ENCODE peak calls at places on chromosomes 1 and 21, in five cellular contexts. F is tibial artery; E is GM23248; J is CD8-positive, alpha-beta memory T cell; U is SK-N-SH. R is an unnamed sample.

GRCh38 chr1:29761159-29761928 is 525.0 kb downstream of the PTPRU start:
- DNase-seq in E (no peak), J (no peak), U (no peak), F (no peak), R (peak; percentile 0)

GRCh38 chr1:208528577-208529240 is 284.5 kb upstream of the PLXNA2 start:
- DNase-seq in J (no peak), U (no peak), F (no peak), E (no peak), R (no peak)

GRCh38 chr1:43270421-43271095 is 775 bp downstream of the TMEM125 start:
- DNase-seq in U (peak; percentile 17), J (no peak), F (no peak), E (peak; percentile 8), R (no peak)

GRCh38 chr21:44736291-44737004 is 25.1 kb upstream of the TSPEAR start:
- DNase-seq in J (no peak), F (no peak), U (no peak), E (no peak), R (no peak)

GRCh38 chr1:53048960-53049573 is 12.9 kb upstream of the PODN start:
- DNase-seq in F (no peak), J (no peak), U (no peak), E (no peak), R (peak; percentile 36)

GRCh38 chr1:168138134-168138533 is 1.4 kb upstream of the GPR161 start:
- DNase-seq in J (no peak), F (no peak), U (no peak), E (peak; percentile 74), R (no peak)

GRCh38 chr1:54376085-54377039 is 29.8 kb downstream of the SSBP3 start:
- DNase-seq in U (no peak), F (no peak), E (no peak), J (no peak), R (peak; percentile 71)

GRCh38 chr1:235069577-235070563 is 58.8 kb downstream of the TOMM20 start:
- DNase-seq in J (no peak), U (no peak), E (peak; percentile 98), F (peak; percentile 76), R (no peak)

GRCh38 chr1:164087893-164088292 is 471.1 kb upstream of the PBX1 start:
- DNase-seq in F (no peak), J (no peak), U (no peak), E (peak; percentile 2), R (no peak)

GRCh38 chr1:34695580-34695979 is 59.3 kb upstream of the GJB5 start:
- DNase-seq in U (peak; percentile 52), F (no peak), J (no peak), E (no peak), R (no peak)

GRCh38 chr1:99218572-99218971 is 45.7 kb upstream of the PLPPR4 start:
- DNase-seq in U (no peak), F (no peak), E (no peak), J (no peak), R (no peak)

GRCh38 chr1:40704817-40705733 is 13.6 kb downstream of the NFYC start:
- DNase-seq in U (no peak), F (no peak), E (no peak), J (no peak), R (no peak)

GRCh38 chr1:207186503-207186902 is 82.5 kb downstream of the C4BPA start:
- DNase-seq in E (peak; percentile 9), J (no peak), F (no peak), U (no peak), R (no peak)

GRCh38 chr1:231612393-231613089 is 14.0 kb upstream of the DISC1 start:
- DNase-seq in U (no peak), F (no peak), E (no peak), J (peak; percentile 62), R (no peak)

GRCh38 chr1:230572121-230573083 is 69.9 kb upstream of the COG2 start:
- DNase-seq in J (no peak), U (no peak), F (no peak), E (peak; percentile 5), R (no peak)

GRCh38 chr1:40665335-40666171 is at the start of gene RIMS3:
- DNase-seq in E (peak; percentile 81), F (peak; percentile 63), U (peak; percentile 97), J (peak; percentile 78), R (peak; percentile 78)

GRCh38 chr1:173050865-173051264 is at the start of gene TNFSF18:
- DNase-seq in U (no peak), F (no peak), J (no peak), E (no peak), R (no peak)

GRCh38 chr1:92879316-92879968 is 47.6 kb downstream of the RPL5 start:
- DNase-seq in J (no peak), E (no peak), U (peak; percentile 27), F (no peak), R (no peak)

GRCh38 chr1:52904590-52905375 is 16.8 kb downstream of the ECHDC2 start:
- DNase-seq in U (peak; percentile 88), E (peak; percentile 57), F (no peak), J (peak; percentile 23), R (peak; percentile 86)

GRCh38 chr1:193700710-193701355 is 514.4 kb upstream of the B3GALT2 start:
- DNase-seq in U (no peak), J (no peak), E (peak; percentile 66), F (no peak), R (no peak)

DNA sequence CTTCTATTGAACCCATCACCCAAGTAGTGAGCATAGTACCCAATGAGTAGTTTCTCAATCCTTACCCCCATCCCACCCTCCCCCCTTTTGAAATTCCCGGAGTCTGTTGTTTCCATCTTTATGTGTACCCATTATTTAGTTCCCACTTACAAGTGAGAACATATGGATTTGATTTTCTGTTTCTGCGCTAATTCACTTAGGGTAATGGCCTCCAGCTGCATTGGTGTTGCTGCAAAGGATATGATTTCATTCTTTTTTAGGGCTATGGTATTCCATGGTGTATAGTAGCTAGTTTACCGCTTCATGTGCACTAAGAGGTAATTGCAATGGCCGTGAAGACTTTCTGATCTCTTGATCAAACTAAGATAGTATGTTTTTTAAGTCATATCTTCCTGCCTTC is 107.5 kb upstream of the SERTAD4 start:
- DNase-seq in U (peak; percentile 26), E (peak; percentile 33), F (no peak), J (no peak), R (no peak)
- H3K4me3 ChIP-seq in U (no peak overlapping the region), E (no peak overlapping the region), F (no peak overlapping the region), J (no peak overlapping the region), R (no peak overlapping the region)

DNA sequence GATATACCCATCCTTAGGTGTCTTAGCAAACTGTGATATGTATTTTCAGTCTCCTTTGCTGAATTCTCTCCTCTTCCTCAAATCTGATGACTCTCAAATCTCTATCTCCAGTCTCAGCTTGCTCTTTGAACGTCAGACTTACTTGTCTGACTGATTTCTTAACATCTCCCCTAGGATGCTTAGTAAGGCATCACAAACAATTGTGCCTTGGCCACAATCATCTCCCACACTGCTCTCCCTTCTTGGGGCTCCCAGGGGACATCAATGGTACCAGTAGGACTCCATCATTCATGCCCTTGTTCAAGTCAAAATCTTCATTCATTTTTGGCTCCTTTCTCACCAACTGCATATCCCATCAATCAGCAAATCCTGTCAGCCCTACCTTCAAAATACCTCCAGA is 42.0 kb downstream of the GNG12 start:
- DNase-seq in E (peak; percentile 75), U (no peak), F (no peak), J (no peak), R (no peak)
- H3K4me3 ChIP-seq in E (peak overlapping the region; percentile 48), U (peak overlapping the region; percentile 36), F (no peak overlapping the region), J (no peak overlapping the region), R (no peak overlapping the region)

GRCh38 chr1:192493584-192493983 is 82.0 kb upstream of the RGS1 start:
- DNase-seq in F (no peak), E (no peak), U (no peak), J (no peak), R (no peak)
- H3K4me3 ChIP-seq in F (no peak overlapping the region), E (no peak overlapping the region), U (no peak overlapping the region), J (no peak overlapping the region), R (no peak overlapping the region)

GRCh38 chr1:41915786-41916571 is 2.7 kb downstream of the HIVEP3 start:
- DNase-seq in J (no peak), F (no peak), U (no peak), E (no peak), R (no peak)
- H3K4me3 ChIP-seq in J (peak overlapping the region; percentile 7), F (no peak overlapping the region), U (no peak overlapping the region), E (no peak overlapping the region), R (no peak overlapping the region)

GRCh38 chr21:31343030-31343510 is 991 bp downstream of the TIAM1 start:
- DNase-seq in E (peak; percentile 11), J (peak; percentile 5), F (no peak), U (no peak), R (no peak)
- H3K4me3 ChIP-seq in E (peak overlapping the region; percentile 86), J (peak overlapping the region; percentile 55), F (no peak overlapping the region), U (peak overlapping the region; percentile 56), R (no peak overlapping the region)

GRCh38 chr1:203309115-203309429 is 3.8 kb downstream of the BTG2 start:
- DNase-seq in J (no peak), F (peak; percentile 10), U (no peak), E (no peak), R (no peak)
- H3K4me3 ChIP-seq in J (peak overlapping the region; percentile 60), F (peak overlapping the region; percentile 94), U (no peak overlapping the region), E (no peak overlapping the region), R (no peak overlapping the region)

GRCh38 chr1:183840140-183840539 is 35.2 kb downstream of the RGL1 start:
- DNase-seq in E (peak; percentile 53), U (no peak), J (no peak), F (no peak), R (no peak)

GRCh38 chr1:183842817-183843187 is 37.9 kb downstream of the RGL1 start:
- DNase-seq in E (no peak), F (no peak), U (no peak), J (no peak), R (no peak)

GRCh38 chr1:183844806-183845205 is 39.9 kb downstream of the RGL1 start:
- DNase-seq in J (no peak), F (no peak), E (no peak), U (no peak), R (no peak)

GRCh38 chr1:183841550-183841949 is 36.6 kb downstream of the RGL1 start:
- DNase-seq in J (no peak), F (no peak), E (peak; percentile 70), U (no peak), R (no peak)

DNA sequence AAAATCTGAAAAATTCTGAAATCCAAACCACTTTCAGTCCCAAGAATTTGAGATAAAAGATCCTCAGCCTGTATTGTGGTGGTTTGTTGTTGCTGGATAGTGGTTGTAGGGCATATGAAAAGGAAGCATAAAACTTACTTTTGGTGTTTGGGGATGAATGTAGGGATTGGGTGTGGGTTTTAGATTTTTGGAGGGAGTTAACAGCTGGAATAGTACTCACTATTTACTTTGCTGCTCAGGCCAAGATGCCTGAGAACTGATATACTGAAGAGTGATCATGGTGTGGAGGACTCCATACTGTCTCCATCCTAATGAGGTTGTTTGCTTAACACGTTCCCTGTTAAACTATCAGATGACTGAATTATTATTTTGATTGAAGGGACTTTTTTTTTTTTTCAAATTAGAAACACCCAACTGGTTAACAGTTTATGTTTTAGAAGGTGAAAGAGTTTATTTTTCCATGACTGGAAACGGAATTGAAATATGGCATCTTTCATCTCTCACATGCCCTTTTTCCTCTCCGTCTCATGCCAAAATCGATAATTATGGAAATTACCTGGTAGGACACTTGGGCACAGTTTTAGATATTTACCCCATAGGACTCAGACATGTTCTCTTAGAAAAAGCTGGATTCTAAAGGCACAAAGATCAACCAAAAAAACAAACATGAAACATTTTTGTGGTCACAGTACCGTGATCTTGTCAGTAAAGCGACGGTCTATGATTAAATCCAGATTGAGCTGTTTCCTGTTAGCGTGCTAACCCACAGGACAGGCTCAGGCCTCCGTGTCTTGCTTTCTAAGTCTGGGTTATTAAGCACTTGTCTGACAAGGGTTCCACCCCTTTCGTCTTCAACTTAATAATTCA is 37.3 kb downstream of the RGL1 start:
- DNase-seq in E (peak; percentile 96), J (no peak), U (peak; percentile 43), F (no peak), R (no peak)
- H3K4me3 ChIP-seq in E (peak overlapping the region; percentile 65), J (no peak overlapping the region), U (peak overlapping the region; percentile 35), F (peak overlapping the region; percentile 9), R (no peak overlapping the region)